ENCODE peak calls at places on chromosomes 3 and 15, in six cellular contexts. One of them, this sample, is unnamed.
A peak's percentile ranks its signal among the peaks of the same experiment; 100 is the strongest.

GRCh38 chr3:22959593-22959992 is 243.5 kb upstream of the UBE2E2 start:
- DNase-seq in GM23248: no peak
- DNase-seq in heart right ventricle: no peak
- DNase-seq in colonic mucosa: no peak
- DNase-seq in tibial nerve: no peak
- DNase-seq in Panc1: no peak
- DNase-seq in this sample: no peak

GRCh38 chr3:177597325-177598109 is 400.2 kb upstream of the TBL1XR1 start:
- DNase-seq in GM23248: peak; percentile 90
- DNase-seq in heart right ventricle: no peak
- DNase-seq in tibial nerve: peak; percentile 74
- DNase-seq in colonic mucosa: peak; percentile 42
- DNase-seq in Panc1: no peak
- DNase-seq in this sample: peak; percentile 9

GRCh38 chr15:94791516-94791915 is 560.2 kb downstream of the MCTP2 start:
- DNase-seq in Panc1: no peak
- DNase-seq in GM23248: no peak
- DNase-seq in heart right ventricle: no peak
- DNase-seq in tibial nerve: no peak
- DNase-seq in colonic mucosa: no peak
- DNase-seq in this sample: no peak

GRCh38 chr3:66478923-66479322 is 21.9 kb downstream of the LRIG1 start:
- DNase-seq in colonic mucosa: peak; percentile 72
- DNase-seq in tibial nerve: no peak
- DNase-seq in heart right ventricle: no peak
- DNase-seq in Panc1: no peak
- DNase-seq in GM23248: no peak
- DNase-seq in this sample: no peak

GRCh38 chr3:150385296-150386242 is 22.5 kb upstream of the TSC22D2 start:
- DNase-seq in heart right ventricle: no peak
- DNase-seq in tibial nerve: no peak
- DNase-seq in Panc1: no peak
- DNase-seq in colonic mucosa: no peak
- DNase-seq in GM23248: no peak
- DNase-seq in this sample: no peak

GRCh38 chr3:136642714-136643113 is 109.5 kb downstream of the STAG1 start:
- DNase-seq in tibial nerve: no peak
- DNase-seq in Panc1: no peak
- DNase-seq in colonic mucosa: no peak
- DNase-seq in heart right ventricle: no peak
- DNase-seq in GM23248: no peak
- DNase-seq in this sample: no peak

GRCh38 chr15:38069001-38069400 is 134.6 kb downstream of the TMCO5A start:
- DNase-seq in heart right ventricle: no peak
- DNase-seq in Panc1: no peak
- DNase-seq in GM23248: peak; percentile 89
- DNase-seq in colonic mucosa: peak; percentile 54
- DNase-seq in tibial nerve: peak; percentile 40
- DNase-seq in this sample: no peak

GRCh38 chr3:128383316-128384235 is 83.1 kb downstream of the DNAJB8 start:
- DNase-seq in heart right ventricle: peak; percentile 77
- DNase-seq in GM23248: peak; percentile 62
- DNase-seq in colonic mucosa: peak; percentile 93
- DNase-seq in Panc1: peak; percentile 8
- DNase-seq in tibial nerve: peak; percentile 19
- DNase-seq in this sample: no peak

GRCh38 chr3:197025736-197026480 is 3.7 kb downstream of the MELTF start:
- DNase-seq in tibial nerve: no peak
- DNase-seq in heart right ventricle: no peak
- DNase-seq in Panc1: no peak
- DNase-seq in colonic mucosa: no peak
- DNase-seq in GM23248: no peak
- DNase-seq in this sample: no peak

GRCh38 chr3:126956361-126956760 is 26.6 kb upstream of the PLXNA1 start:
- DNase-seq in Panc1: no peak
- DNase-seq in tibial nerve: no peak
- DNase-seq in colonic mucosa: no peak
- DNase-seq in GM23248: no peak
- DNase-seq in heart right ventricle: no peak
- DNase-seq in this sample: no peak

GRCh38 chr15:51266548-51266947 is 71.8 kb downstream of the CYP19A1 start:
- DNase-seq in Panc1: no peak
- DNase-seq in tibial nerve: no peak
- DNase-seq in colonic mucosa: no peak
- DNase-seq in heart right ventricle: no peak
- DNase-seq in GM23248: peak; percentile 50
- DNase-seq in this sample: no peak
- H3K4me3 ChIP-seq in Panc1: peak overlapping the region; percentile 46
- H3K4me3 ChIP-seq in tibial nerve: peak overlapping the region; percentile 65
- H3K4me3 ChIP-seq in colonic mucosa: peak overlapping the region; percentile 34
- H3K4me3 ChIP-seq in heart right ventricle: no peak overlapping the region
- H3K4me3 ChIP-seq in GM23248: peak overlapping the region; percentile 75
- H3K4me3 ChIP-seq in this sample: no peak overlapping the region

DNA sequence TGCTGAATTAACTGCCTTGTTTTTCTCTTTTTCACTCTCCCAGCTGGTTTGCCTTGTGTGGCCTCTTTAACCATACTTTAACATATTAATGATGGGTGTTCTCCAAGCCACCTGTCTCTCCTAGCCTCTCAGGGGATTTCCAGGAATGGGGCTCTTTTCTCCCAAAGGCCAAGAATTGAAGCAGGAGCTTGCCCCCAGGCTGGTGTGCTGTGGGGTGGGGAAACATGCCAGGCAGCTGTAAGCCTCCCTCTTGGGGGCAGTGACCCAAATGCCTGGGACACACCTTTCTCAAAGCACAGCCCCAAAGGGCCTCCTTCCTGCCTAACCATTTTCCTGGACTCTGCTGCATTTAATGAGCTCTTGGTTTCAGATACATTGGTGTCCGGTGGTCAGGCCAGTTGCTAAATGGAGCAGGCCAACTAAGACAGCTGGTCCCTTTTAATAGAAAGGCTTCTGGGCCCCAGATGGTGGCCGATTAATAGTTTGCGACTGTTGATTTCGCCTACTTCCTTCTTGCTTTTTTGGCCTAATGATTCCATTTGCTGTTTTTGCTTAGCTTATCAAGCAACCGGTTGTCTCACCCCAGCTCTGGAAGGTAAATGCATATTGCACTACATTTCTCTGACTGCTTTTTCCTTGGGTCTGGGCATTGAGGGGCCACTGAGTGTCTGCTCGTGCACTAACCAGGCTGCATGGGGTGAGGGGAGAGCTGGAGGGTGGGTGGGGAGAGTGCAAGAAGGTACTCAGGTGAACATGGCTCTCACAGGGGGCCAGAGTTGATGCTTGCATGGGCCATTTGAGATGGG is 5.8 kb downstream of the ALPK3 start:
- DNase-seq in tibial nerve: no peak
- DNase-seq in colonic mucosa: no peak
- DNase-seq in Panc1: no peak
- DNase-seq in heart right ventricle: no peak
- DNase-seq in GM23248: no peak
- DNase-seq in this sample: no peak
- H3K27ac ChIP-seq in tibial nerve: no peak overlapping the region
- H3K27ac ChIP-seq in colonic mucosa: no peak overlapping the region
- H3K27ac ChIP-seq in Panc1: no peak overlapping the region
- H3K27ac ChIP-seq in heart right ventricle: peak overlapping the region; percentile 97
- H3K27ac ChIP-seq in GM23248: no peak overlapping the region
- H3K27ac ChIP-seq in this sample: no peak overlapping the region

GRCh38 chr3:98982336-98982735 is 80.8 kb upstream of the DCBLD2 start:
- DNase-seq in tibial nerve: no peak
- DNase-seq in colonic mucosa: no peak
- DNase-seq in Panc1: no peak
- DNase-seq in GM23248: peak; percentile 28
- DNase-seq in heart right ventricle: no peak
- DNase-seq in this sample: no peak

GRCh38 chr3:98984024-98984423 is 82.5 kb upstream of the DCBLD2 start:
- DNase-seq in heart right ventricle: no peak
- DNase-seq in tibial nerve: no peak
- DNase-seq in colonic mucosa: no peak
- DNase-seq in GM23248: no peak
- DNase-seq in Panc1: no peak
- DNase-seq in this sample: no peak

GRCh38 chr3:98986073-98986472 is 84.6 kb upstream of the DCBLD2 start:
- DNase-seq in heart right ventricle: no peak
- DNase-seq in tibial nerve: no peak
- DNase-seq in Panc1: no peak
- DNase-seq in GM23248: peak; percentile 78
- DNase-seq in colonic mucosa: no peak
- DNase-seq in this sample: no peak

GRCh38 chr3:98980915-98981596 is 79.6 kb upstream of the DCBLD2 start:
- DNase-seq in tibial nerve: no peak
- DNase-seq in colonic mucosa: no peak
- DNase-seq in GM23248: peak; percentile 78
- DNase-seq in Panc1: no peak
- DNase-seq in heart right ventricle: no peak
- DNase-seq in this sample: no peak

GRCh38 chr3:98985406-98985805 is 83.9 kb upstream of the DCBLD2 start:
- DNase-seq in GM23248: peak; percentile 20
- DNase-seq in Panc1: no peak
- DNase-seq in tibial nerve: no peak
- DNase-seq in colonic mucosa: no peak
- DNase-seq in heart right ventricle: no peak
- DNase-seq in this sample: no peak
- H3K4me3 ChIP-seq in GM23248: no peak overlapping the region
- H3K4me3 ChIP-seq in Panc1: no peak overlapping the region
- H3K4me3 ChIP-seq in tibial nerve: no peak overlapping the region
- H3K4me3 ChIP-seq in colonic mucosa: no peak overlapping the region
- H3K4me3 ChIP-seq in heart right ventricle: no peak overlapping the region
- H3K4me3 ChIP-seq in this sample: no peak overlapping the region

GRCh38 chr3:10983219-10983916 is 9.2 kb upstream of the SLC6A1 start:
- DNase-seq in Panc1: peak; percentile 32
- DNase-seq in colonic mucosa: peak; percentile 29
- DNase-seq in tibial nerve: peak; percentile 39
- DNase-seq in GM23248: peak; percentile 61
- DNase-seq in heart right ventricle: no peak
- DNase-seq in this sample: no peak

GRCh38 chr3:10984371-10984896 is 8.1 kb upstream of the SLC6A1 start:
- DNase-seq in tibial nerve: no peak
- DNase-seq in Panc1: no peak
- DNase-seq in colonic mucosa: no peak
- DNase-seq in heart right ventricle: no peak
- DNase-seq in GM23248: no peak
- DNase-seq in this sample: no peak

GRCh38 chr3:10982782-10983181 is 9.8 kb upstream of the SLC6A1 start:
- DNase-seq in GM23248: no peak
- DNase-seq in colonic mucosa: no peak
- DNase-seq in heart right ventricle: no peak
- DNase-seq in Panc1: no peak
- DNase-seq in tibial nerve: no peak
- DNase-seq in this sample: no peak

GRCh38 chr3:10986592-10986991 is 6.0 kb upstream of the SLC6A1 start:
- DNase-seq in Panc1: no peak
- DNase-seq in colonic mucosa: no peak
- DNase-seq in GM23248: no peak
- DNase-seq in heart right ventricle: no peak
- DNase-seq in tibial nerve: no peak
- DNase-seq in this sample: no peak

GRCh38 chr3:10985181-10985580 is 7.4 kb upstream of the SLC6A1 start:
- DNase-seq in GM23248: no peak
- DNase-seq in Panc1: no peak
- DNase-seq in colonic mucosa: no peak
- DNase-seq in tibial nerve: no peak
- DNase-seq in heart right ventricle: no peak
- DNase-seq in this sample: no peak
- H3K27ac ChIP-seq in GM23248: no peak overlapping the region
- H3K27ac ChIP-seq in Panc1: no peak overlapping the region
- H3K27ac ChIP-seq in colonic mucosa: no peak overlapping the region
- H3K27ac ChIP-seq in tibial nerve: no peak overlapping the region
- H3K27ac ChIP-seq in heart right ventricle: no peak overlapping the region
- H3K27ac ChIP-seq in this sample: no peak overlapping the region

DNA sequence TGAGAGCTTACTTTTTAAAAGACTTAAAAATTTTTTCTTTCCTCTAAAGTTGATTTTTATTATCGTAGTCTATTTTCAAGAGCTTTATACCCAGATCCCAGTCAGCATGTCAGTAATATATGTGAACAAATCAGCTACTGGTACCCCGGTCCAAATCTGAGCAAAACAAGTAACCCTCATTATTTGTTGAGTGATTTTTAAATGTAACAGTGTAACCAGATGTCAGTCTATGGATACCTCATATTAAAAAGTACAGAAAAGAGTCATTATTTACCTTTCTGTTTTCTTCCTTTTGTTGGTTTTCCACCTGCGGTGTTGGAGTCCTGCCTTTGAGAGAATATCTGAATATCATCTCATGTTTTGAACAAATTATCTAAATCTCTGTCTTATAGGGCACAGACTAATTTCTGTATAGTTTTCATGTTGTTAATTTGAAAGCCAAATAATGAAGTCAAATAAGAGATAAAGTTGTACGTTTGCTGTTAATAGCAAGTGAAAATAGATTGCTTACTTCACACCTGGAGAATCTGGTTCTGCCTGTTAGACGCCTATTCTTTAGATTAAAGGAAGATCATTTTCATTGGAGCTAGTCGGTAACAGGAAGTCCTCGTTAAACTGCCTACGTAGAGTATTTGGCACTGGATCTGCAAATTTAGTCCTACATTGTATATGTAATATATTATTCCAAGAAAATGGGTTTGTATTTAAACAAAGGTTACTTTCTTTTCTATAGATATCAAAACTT is at the start of gene STX19:
- DNase-seq in Panc1: no peak
- DNase-seq in GM23248: no peak
- DNase-seq in heart right ventricle: no peak
- DNase-seq in colonic mucosa: peak; percentile 72
- DNase-seq in tibial nerve: no peak
- DNase-seq in this sample: no peak
- H3K4me3 ChIP-seq in Panc1: no peak within 1 kb of the TSS
- H3K4me3 ChIP-seq in GM23248: no peak within 1 kb of the TSS
- H3K4me3 ChIP-seq in heart right ventricle: no peak within 1 kb of the TSS
- H3K4me3 ChIP-seq in colonic mucosa: peak within 1 kb of the TSS; percentile 12
- H3K4me3 ChIP-seq in tibial nerve: no peak within 1 kb of the TSS
- H3K4me3 ChIP-seq in this sample: no peak within 1 kb of the TSS

DNA sequence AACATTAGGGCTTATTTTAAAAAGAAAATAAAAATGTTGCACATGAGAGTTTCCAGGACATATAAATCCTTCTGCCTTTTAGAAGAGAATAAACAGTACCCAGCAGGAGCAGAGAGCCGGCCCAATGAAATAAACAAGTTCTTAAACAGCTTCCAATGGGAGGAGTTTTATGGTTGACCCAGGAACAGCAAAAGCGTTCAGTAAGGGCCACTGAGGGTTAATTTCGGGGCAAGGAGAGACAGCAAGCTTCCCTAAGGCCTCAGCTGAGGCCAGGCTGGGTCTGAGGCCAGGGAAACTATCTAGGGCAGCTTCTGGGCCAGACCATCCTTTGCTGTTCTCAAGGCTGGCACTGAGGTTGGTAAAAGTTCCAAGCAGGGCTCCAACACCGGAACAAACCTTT is 3.4 kb downstream of the PDZRN3 start:
- DNase-seq in tibial nerve: no peak
- DNase-seq in colonic mucosa: peak; percentile 29
- DNase-seq in heart right ventricle: no peak
- DNase-seq in GM23248: peak; percentile 40
- DNase-seq in Panc1: no peak
- DNase-seq in this sample: no peak
- H3K27ac ChIP-seq in tibial nerve: peak overlapping the region; percentile 88
- H3K27ac ChIP-seq in colonic mucosa: peak overlapping the region; percentile 56
- H3K27ac ChIP-seq in heart right ventricle: peak overlapping the region; percentile 89
- H3K27ac ChIP-seq in GM23248: peak overlapping the region; percentile 37
- H3K27ac ChIP-seq in Panc1: no peak overlapping the region
- H3K27ac ChIP-seq in this sample: no peak overlapping the region